ENCODE peak calls at places on chromosome 3, in ten cellular contexts. B, Q, G, I, H, P, E, Z, N and U are unnamed samples. For H3K4me1, the result is how much of the 10 kb centered on the place peaks cover.

GRCh38 chr3:107956991-107957467 is 133.8 kb downstream of the CD47 start:
- DNase-seq in I (no peak), N (peak), P (peak), Q (no peak), H (peak), E (no peak), B (no peak), Z (no peak), G (peak), U (peak)

GRCh38 chr3:6449099-6449498 is 411.8 kb upstream of the GRM7 start:
- DNase-seq in B (no peak), H (no peak), N (no peak), P (no peak), E (no peak), Z (no peak), Q (no peak), G (no peak), I (no peak), U (no peak)

GRCh38 chr3:47010910-47011309 is 31.4 kb downstream of the NBEAL2 start:
- DNase-seq in Z (no peak), N (no peak), E (no peak), Q (no peak), I (no peak), P (no peak), G (no peak), H (no peak), B (no peak), U (no peak)

GRCh38 chr3:123642182-123642956 is 57.5 kb upstream of the HACD2 start:
- DNase-seq in G (peak), H (peak), B (peak), N (peak), P (peak), Q (peak), I (peak), Z (peak), E (no peak), U (peak)

GRCh38 chr3:24199775-24200247 is 254.7 kb downstream of the NR1D2 start:
- DNase-seq in Z (no peak), I (no peak), P (no peak), E (no peak), Q (no peak), H (no peak), N (no peak), B (no peak), G (peak), U (no peak)

GRCh38 chr3:124351430-124352142 is 359.7 kb upstream of the ROPN1 start:
- DNase-seq in H (no peak), Z (no peak), G (peak), P (no peak), E (no peak), Q (peak), B (no peak), N (peak), I (peak), U (peak)

GRCh38 chr3:107392549-107393165 is 15.4 kb downstream of the CCDC54 start:
- DNase-seq in I (no peak), G (peak), P (no peak), Z (no peak), H (no peak), E (no peak), B (no peak), N (no peak), Q (no peak), U (no peak)

GRCh38 chr3:13013151-13013561 is 60.1 kb downstream of the IQSEC1 start:
- DNase-seq in B (no peak), Z (peak), N (no peak), P (no peak), H (no peak), Q (no peak), E (no peak), I (no peak), G (no peak), U (no peak)

GRCh38 chr3:127045435-127046045 is 62.6 kb downstream of the PLXNA1 start:
- DNase-seq in N (no peak), B (no peak), G (no peak), P (no peak), H (no peak), Z (no peak), I (no peak), E (no peak), Q (no peak), U (no peak)

GRCh38 chr3:60743631-60744164 is 507.6 kb downstream of the FHIT start:
- DNase-seq in G (no peak), E (no peak), H (no peak), Q (peak), N (no peak), I (peak), Z (no peak), B (no peak), P (no peak), U (no peak)

GRCh38 chr3:61936344-61936937 is 375.1 kb downstream of the PTPRG start:
- DNase-seq in Q (peak), I (peak), P (no peak), Z (no peak), B (no peak), H (no peak), E (no peak), G (peak), N (peak), U (no peak)

GRCh38 chr3:158213461-158213860 is 103.6 kb downstream of the RSRC1 start:
- DNase-seq in H (no peak), Z (no peak), N (no peak), P (no peak), Q (no peak), B (no peak), E (no peak), G (no peak), I (no peak), U (no peak)

GRCh38 chr3:181230258-181230657 is 240.7 kb upstream of the DNAJC19 start:
- DNase-seq in E (no peak), B (no peak), N (peak), Z (no peak), Q (peak), P (no peak), H (no peak), I (no peak), G (no peak), U (no peak)

GRCh38 chr3:126934149-126934548 is 48.8 kb upstream of the PLXNA1 start:
- DNase-seq in Q (no peak), Z (peak), H (no peak), P (no peak), B (no peak), E (no peak), N (no peak), G (no peak), I (peak), U (no peak)

GRCh38 chr3:46908986-46909534 is 31.5 kb downstream of the PTH1R start:
- DNase-seq in G (no peak), N (no peak), Q (no peak), E (no peak), H (no peak), P (peak), Z (no peak), B (no peak), I (no peak), U (no peak)

GRCh38 chr3:178676942-178677606 is 140.8 kb downstream of the KCNMB2 start:
- DNase-seq in N (no peak), H (no peak), G (no peak), B (no peak), P (no peak), Q (no peak), Z (no peak), I (no peak), E (no peak), U (no peak)

GRCh38 chr3:170520996-170521395 is 64.9 kb downstream of the SLC7A14 start:
- DNase-seq in E (no peak), H (no peak), I (no peak), B (no peak), P (no peak), N (no peak), G (no peak), Q (no peak), Z (no peak), U (no peak)

GRCh38 chr3:197847866-197848401 is 56.9 kb downstream of the LRCH3 start:
- DNase-seq in N (peak), Q (no peak), I (no peak), B (no peak), G (no peak), Z (no peak), E (no peak), H (no peak), P (no peak), U (no peak)

GRCh38 chr3:173709026-173709425 is 311.5 kb downstream of the NLGN1 start:
- DNase-seq in P (no peak), N (no peak), E (no peak), H (no peak), G (peak), B (no peak), I (no peak), Q (no peak), Z (no peak), U (no peak)

GRCh38 chr3:171806200-171807128 is 3.8 kb downstream of the PLD1 start:
- DNase-seq in I (no peak), Z (no peak), N (no peak), H (no peak), B (no peak), P (no peak), G (peak), E (no peak), Q (no peak), U (no peak)

GRCh38 chr3:176765491-176765890 is 431.8 kb downstream of the TBL1XR1 start:
- DNase-seq in I (no peak), Q (no peak), B (no peak), G (no peak), N (no peak), P (no peak), Z (no peak), E (no peak), H (no peak), U (no peak)

GRCh38 chr3:157127831-157128767 is 31.8 kb downstream of the CCNL1 start:
- DNase-seq in B (peak), Z (no peak), I (no peak), P (peak), E (peak), H (peak), N (peak), G (peak), Q (no peak), U (peak)

GRCh38 chr3:190886945-190887344 is 24.5 kb upstream of the GMNC start:
- DNase-seq in I (no peak), H (no peak), Q (no peak), E (no peak), G (no peak), Z (no peak), N (no peak), P (no peak), B (no peak), U (no peak)

GRCh38 chr3:124498891-124499290 is 231.4 kb upstream of the UMPS start:
- DNase-seq in Z (no peak), I (no peak), P (no peak), Q (no peak), H (no peak), N (no peak), E (no peak), B (no peak), G (no peak), U (no peak)

GRCh38 chr3:158918008-158918407 is 116.2 kb downstream of the MFSD1 start:
- DNase-seq in E (no peak), G (peak), H (peak), N (peak), Z (no peak), P (no peak), Q (peak), I (peak), B (no peak), U (no peak)

GRCh38 chr3:41035445-41036022 is 163.8 kb upstream of the CTNNB1 start:
- DNase-seq in G (no peak), N (no peak), I (no peak), H (no peak), Z (no peak), E (no peak), Q (no peak), B (no peak), P (no peak), U (no peak)

GRCh38 chr3:133570139-133570936 is 3.1 kb upstream of the CDV3 start:
- DNase-seq in G (peak), B (no peak), Z (no peak), N (no peak), H (peak), P (no peak), I (peak), Q (peak), E (no peak), U (no peak)

GRCh38 chr3:105539897-105540296 is 173.2 kb downstream of the ALCAM start:
- DNase-seq in I (no peak), G (no peak), N (no peak), H (no peak), Z (no peak), P (no peak), Q (no peak), B (no peak), E (no peak), U (no peak)

GRCh38 chr3:145857956-145858355 is 303.0 kb downstream of the PLOD2 start:
- DNase-seq in H (no peak), B (no peak), P (no peak), G (peak), Z (no peak), N (no peak), I (no peak), E (no peak), Q (no peak), U (no peak)

GRCh38 chr3:107710851-107711250 is 188.1 kb downstream of the BBX start:
- DNase-seq in I (no peak), H (no peak), G (peak), N (peak), E (no peak), B (no peak), Z (no peak), P (peak), Q (no peak), U (peak)

GRCh38 chr3:41684802-41685740 is 276.8 kb downstream of the ULK4 start:
- DNase-seq in B (no peak), G (no peak), I (peak), H (no peak), P (no peak), N (no peak), E (no peak), Q (no peak), Z (no peak), U (no peak)

GRCh38 chr3:121619691-121620090 is 26.5 kb downstream of the FBXO40 start:
- DNase-seq in Z (no peak), G (no peak), B (no peak), P (no peak), I (no peak), E (no peak), H (no peak), Q (no peak), N (no peak), U (no peak)

GRCh38 chr3:135103913-135104312 is 308.9 kb downstream of the EPHB1 start:
- DNase-seq in E (no peak), N (no peak), H (no peak), B (no peak), P (no peak), G (no peak), I (peak), Q (no peak), Z (no peak), U (no peak)

DNA sequence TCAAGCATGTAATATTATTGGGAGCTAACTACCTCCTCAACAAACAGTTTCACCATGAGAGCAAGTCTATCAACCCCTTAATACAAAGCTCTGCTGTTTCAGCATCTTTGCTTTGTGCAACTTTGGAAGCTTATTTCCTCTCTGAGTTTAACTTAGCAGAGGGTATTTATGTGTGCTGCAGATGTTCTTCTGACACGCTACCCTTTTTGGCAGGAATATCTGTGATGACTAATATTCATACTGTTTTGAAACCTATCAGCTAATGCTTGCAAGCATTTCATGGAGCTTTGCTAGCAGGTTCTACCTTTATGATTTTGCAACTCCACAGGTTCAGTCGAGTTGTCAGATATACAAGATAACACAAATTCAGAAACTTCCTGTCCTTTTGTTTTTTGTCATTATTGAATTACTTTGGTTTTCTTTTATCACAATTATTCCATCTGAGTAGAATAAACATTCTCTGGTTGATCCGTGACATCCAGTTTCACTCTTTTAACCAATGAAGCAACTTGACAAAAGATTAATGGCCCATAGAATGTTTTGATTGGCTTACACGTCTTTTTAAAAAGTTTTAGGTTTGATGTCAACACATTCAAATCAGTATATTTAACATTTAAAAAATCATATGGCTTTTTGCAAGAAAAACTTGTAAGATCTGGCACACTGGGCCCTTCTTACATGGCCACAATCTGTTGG is 1.7 kb upstream of the SLC9A9 start:
- DNase-seq in G (peak), P (no peak), B (no peak), Q (no peak), H (no peak), E (no peak), I (no peak), Z (no peak), N (no peak), U (no peak)
- H3K4me1 ChIP-seq in G (under half), P (under half), B (under half), Q (under half), H (under half), E (under half), I (under half), Z (under half), N (under half), U (under half)

GRCh38 chr3:113536627-113537101 is 4.3 kb downstream of the SIDT1 start:
- DNase-seq in H (no peak), I (no peak), G (peak), E (no peak), P (no peak), N (no peak), Z (no peak), B (no peak), Q (no peak), U (no peak)
- H3K4me3 ChIP-seq in H (no peak), I (no peak), G (no peak), E (no peak), P (no peak), N (no peak), Z (no peak), B (no peak), Q (no peak), U (no peak)

DNA sequence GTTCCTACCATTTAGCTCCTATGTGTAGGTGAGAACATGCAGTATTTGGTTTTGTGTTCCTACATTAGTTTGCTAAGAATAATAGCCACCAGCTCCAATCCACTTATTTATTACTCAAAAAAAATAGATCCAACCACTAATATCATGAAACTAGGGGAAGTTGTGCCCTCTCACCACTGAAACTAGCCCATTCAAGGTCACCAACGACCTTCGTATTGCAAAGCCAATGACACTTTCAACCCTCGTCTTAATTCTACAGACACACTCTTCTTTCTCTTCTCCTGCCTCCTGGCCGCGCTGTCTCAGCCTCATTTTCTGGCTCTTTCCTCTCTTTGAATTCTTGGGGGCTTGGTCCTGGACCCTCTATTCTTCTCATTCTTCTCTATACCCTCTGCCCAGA is 25.7 kb upstream of the LIMD1 start:
- DNase-seq in N (no peak), Q (no peak), G (no peak), I (no peak), H (no peak), Z (no peak), E (no peak), P (no peak), B (no peak), U (no peak)
- H3K4me1 ChIP-seq in N (under half), Q (under half), G (under half), I (under half), H (under half), Z (under half), E (under half), P (under half), B (under half), U (under half)

DNA sequence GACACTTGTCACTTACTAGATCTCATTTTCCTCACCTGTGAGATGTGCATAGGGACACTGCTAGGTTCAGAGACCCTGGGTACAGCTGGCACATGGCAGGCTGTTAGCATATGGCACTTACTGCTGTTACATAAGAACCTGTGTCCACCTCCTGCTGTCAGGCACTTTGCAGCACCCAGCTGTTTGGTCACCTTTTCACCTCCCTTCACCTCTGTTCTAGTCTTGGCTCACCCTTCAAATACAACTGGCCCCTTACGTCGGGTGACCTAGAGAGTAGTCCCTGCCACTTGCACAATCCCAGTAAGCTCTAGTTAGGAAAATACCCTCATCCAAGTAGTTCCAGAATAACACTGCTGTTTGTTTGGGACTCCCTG is 78.3 kb downstream of the ABHD5 start:
- DNase-seq in N (no peak), G (no peak), E (no peak), H (no peak), Z (no peak), Q (no peak), I (no peak), B (no peak), P (no peak), U (no peak)
- H3K4me3 ChIP-seq in N (peak), G (no peak), E (peak), H (peak), Z (no peak), Q (no peak), I (no peak), B (no peak), P (peak), U (no peak)

GRCh38 chr3:37937156-37937555 is 53.4 kb upstream of the VILL start:
- DNase-seq in G (no peak), H (no peak), I (no peak), N (no peak), E (no peak), B (no peak), P (no peak), Z (no peak), Q (no peak), U (no peak)

GRCh38 chr3:37940242-37940908 is 50.2 kb upstream of the VILL start:
- DNase-seq in H (no peak), Z (no peak), N (no peak), E (no peak), G (no peak), P (no peak), I (no peak), B (no peak), Q (no peak), U (no peak)

GRCh38 chr3:37935756-37936666 is 54.6 kb upstream of the VILL start:
- DNase-seq in Z (no peak), E (no peak), B (no peak), Q (peak), G (peak), I (peak), N (no peak), P (no peak), H (peak), U (peak)

GRCh38 chr3:37935290-37935668 is 55.3 kb upstream of the VILL start:
- DNase-seq in I (no peak), N (no peak), E (no peak), Z (no peak), P (no peak), B (no peak), Q (no peak), G (peak), H (no peak), U (no peak)

DNA sequence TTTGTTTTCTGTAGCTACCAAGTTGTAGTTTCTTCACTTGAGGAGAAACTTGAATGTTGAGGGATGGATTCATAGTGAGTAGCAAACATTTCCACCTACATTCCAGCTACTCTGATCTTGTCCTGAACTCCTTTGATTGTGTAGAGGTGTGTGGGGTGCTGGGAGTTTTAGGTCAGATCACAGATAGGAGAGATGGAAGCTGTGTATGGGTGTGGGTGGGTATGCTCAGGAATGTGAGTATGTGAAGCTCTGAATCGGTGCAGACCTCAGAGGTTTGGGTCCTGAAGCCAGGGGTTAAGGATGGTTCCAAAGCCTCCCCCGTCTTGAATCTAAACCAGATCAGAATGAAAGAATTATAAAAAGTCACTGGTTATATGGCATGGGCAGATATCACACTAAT is 52.6 kb upstream of the VILL start:
- DNase-seq in H (no peak), G (no peak), P (no peak), I (no peak), Z (no peak), Q (no peak), N (no peak), B (no peak), E (no peak), U (no peak)
- H3K4me1 ChIP-seq in H (half or more), G (under half), P (under half), I (under half), Z (under half), Q (under half), N (under half), B (under half), E (under half), U (under half)